ENCODE peak calls at places on chromosome 7, in five cellular contexts. One of them, this sample, is unnamed.

GRCh38 chr7:118478236-118478635 is 253.7 kb downstream of the ANKRD7 start:
- DNase-seq in CD4-positive, alpha-beta T cell: no peak
- DNase-seq in activated CD4-positive, alpha-beta T cell treated with anti-CD3 and anti-CD28 coated beads for 24 hours: no peak
- DNase-seq in activated naive CD8-positive, alpha-beta T cell treated with anti-CD3 and anti-CD28 coated beads for 36 hours: no peak
- DNase-seq in stimulated activated CD4-positive, alpha-beta T cell treated with anti-CD3 and anti-CD28 coated beads, TNF-alpha, amount 100 ng/mL, for 48 hours: no peak
- DNase-seq in this sample: no peak

GRCh38 chr7:87600130-87601124 is at the start of gene ABCB1:
- DNase-seq in activated naive CD8-positive, alpha-beta T cell treated with anti-CD3 and anti-CD28 coated beads for 36 hours: peak; percentile 68
- DNase-seq in activated CD4-positive, alpha-beta T cell treated with anti-CD3 and anti-CD28 coated beads for 24 hours: peak; percentile 24
- DNase-seq in stimulated activated CD4-positive, alpha-beta T cell treated with anti-CD3 and anti-CD28 coated beads, TNF-alpha, amount 100 ng/mL, for 48 hours: peak; percentile 8
- DNase-seq in CD4-positive, alpha-beta T cell: peak; percentile 32
- DNase-seq in this sample: no peak

GRCh38 chr7:40763319-40764287 is 628.8 kb downstream of the SUGCT start:
- DNase-seq in activated naive CD8-positive, alpha-beta T cell treated with anti-CD3 and anti-CD28 coated beads for 36 hours: no peak
- DNase-seq in activated CD4-positive, alpha-beta T cell treated with anti-CD3 and anti-CD28 coated beads for 24 hours: no peak
- DNase-seq in stimulated activated CD4-positive, alpha-beta T cell treated with anti-CD3 and anti-CD28 coated beads, TNF-alpha, amount 100 ng/mL, for 48 hours: no peak
- DNase-seq in CD4-positive, alpha-beta T cell: no peak
- DNase-seq in this sample: no peak

GRCh38 chr7:122887198-122887597 is 938 bp upstream of the CADPS2 start:
- DNase-seq in CD4-positive, alpha-beta T cell: no peak
- DNase-seq in activated naive CD8-positive, alpha-beta T cell treated with anti-CD3 and anti-CD28 coated beads for 36 hours: no peak
- DNase-seq in stimulated activated CD4-positive, alpha-beta T cell treated with anti-CD3 and anti-CD28 coated beads, TNF-alpha, amount 100 ng/mL, for 48 hours: no peak
- DNase-seq in activated CD4-positive, alpha-beta T cell treated with anti-CD3 and anti-CD28 coated beads for 24 hours: no peak
- DNase-seq in this sample: no peak

GRCh38 chr7:133354546-133355324 is 101.9 kb downstream of the EXOC4 start:
- DNase-seq in activated naive CD8-positive, alpha-beta T cell treated with anti-CD3 and anti-CD28 coated beads for 36 hours: no peak
- DNase-seq in CD4-positive, alpha-beta T cell: no peak
- DNase-seq in activated CD4-positive, alpha-beta T cell treated with anti-CD3 and anti-CD28 coated beads for 24 hours: no peak
- DNase-seq in stimulated activated CD4-positive, alpha-beta T cell treated with anti-CD3 and anti-CD28 coated beads, TNF-alpha, amount 100 ng/mL, for 48 hours: no peak
- DNase-seq in this sample: no peak

GRCh38 chr7:113698556-113699220 is 220.1 kb downstream of the PPP1R3A start:
- DNase-seq in CD4-positive, alpha-beta T cell: no peak
- DNase-seq in stimulated activated CD4-positive, alpha-beta T cell treated with anti-CD3 and anti-CD28 coated beads, TNF-alpha, amount 100 ng/mL, for 48 hours: no peak
- DNase-seq in activated naive CD8-positive, alpha-beta T cell treated with anti-CD3 and anti-CD28 coated beads for 36 hours: no peak
- DNase-seq in activated CD4-positive, alpha-beta T cell treated with anti-CD3 and anti-CD28 coated beads for 24 hours: no peak
- DNase-seq in this sample: no peak

GRCh38 chr7:132653364-132653930 is 77.2 kb upstream of the PLXNA4 start:
- DNase-seq in stimulated activated CD4-positive, alpha-beta T cell treated with anti-CD3 and anti-CD28 coated beads, TNF-alpha, amount 100 ng/mL, for 48 hours: no peak
- DNase-seq in activated naive CD8-positive, alpha-beta T cell treated with anti-CD3 and anti-CD28 coated beads for 36 hours: no peak
- DNase-seq in activated CD4-positive, alpha-beta T cell treated with anti-CD3 and anti-CD28 coated beads for 24 hours: no peak
- DNase-seq in CD4-positive, alpha-beta T cell: no peak
- DNase-seq in this sample: no peak

GRCh38 chr7:142608630-142609029 is 140.6 kb upstream of the PRSS1 start:
- DNase-seq in activated naive CD8-positive, alpha-beta T cell treated with anti-CD3 and anti-CD28 coated beads for 36 hours: no peak
- DNase-seq in stimulated activated CD4-positive, alpha-beta T cell treated with anti-CD3 and anti-CD28 coated beads, TNF-alpha, amount 100 ng/mL, for 48 hours: no peak
- DNase-seq in activated CD4-positive, alpha-beta T cell treated with anti-CD3 and anti-CD28 coated beads for 24 hours: no peak
- DNase-seq in CD4-positive, alpha-beta T cell: no peak
- DNase-seq in this sample: no peak

GRCh38 chr7:17640730-17641377 is 299.4 kb downstream of the SNX13 start:
- DNase-seq in CD4-positive, alpha-beta T cell: no peak
- DNase-seq in stimulated activated CD4-positive, alpha-beta T cell treated with anti-CD3 and anti-CD28 coated beads, TNF-alpha, amount 100 ng/mL, for 48 hours: no peak
- DNase-seq in activated CD4-positive, alpha-beta T cell treated with anti-CD3 and anti-CD28 coated beads for 24 hours: peak; percentile 3
- DNase-seq in activated naive CD8-positive, alpha-beta T cell treated with anti-CD3 and anti-CD28 coated beads for 36 hours: no peak
- DNase-seq in this sample: peak; percentile 2

GRCh38 chr7:30731619-30732018 is 20.3 kb upstream of the INMT start:
- DNase-seq in activated CD4-positive, alpha-beta T cell treated with anti-CD3 and anti-CD28 coated beads for 24 hours: no peak
- DNase-seq in activated naive CD8-positive, alpha-beta T cell treated with anti-CD3 and anti-CD28 coated beads for 36 hours: no peak
- DNase-seq in stimulated activated CD4-positive, alpha-beta T cell treated with anti-CD3 and anti-CD28 coated beads, TNF-alpha, amount 100 ng/mL, for 48 hours: no peak
- DNase-seq in CD4-positive, alpha-beta T cell: no peak
- DNase-seq in this sample: no peak

GRCh38 chr7:111018960-111019835 is 71.7 kb upstream of the LRRN3 start:
- DNase-seq in CD4-positive, alpha-beta T cell: no peak
- DNase-seq in activated naive CD8-positive, alpha-beta T cell treated with anti-CD3 and anti-CD28 coated beads for 36 hours: no peak
- DNase-seq in stimulated activated CD4-positive, alpha-beta T cell treated with anti-CD3 and anti-CD28 coated beads, TNF-alpha, amount 100 ng/mL, for 48 hours: no peak
- DNase-seq in activated CD4-positive, alpha-beta T cell treated with anti-CD3 and anti-CD28 coated beads for 24 hours: no peak
- DNase-seq in this sample: no peak

GRCh38 chr7:116173051-116174028 is 37.0 kb upstream of the TES start:
- DNase-seq in activated CD4-positive, alpha-beta T cell treated with anti-CD3 and anti-CD28 coated beads for 24 hours: no peak
- DNase-seq in stimulated activated CD4-positive, alpha-beta T cell treated with anti-CD3 and anti-CD28 coated beads, TNF-alpha, amount 100 ng/mL, for 48 hours: no peak
- DNase-seq in activated naive CD8-positive, alpha-beta T cell treated with anti-CD3 and anti-CD28 coated beads for 36 hours: no peak
- DNase-seq in CD4-positive, alpha-beta T cell: no peak
- DNase-seq in this sample: no peak

GRCh38 chr7:1512781-1513656 is 8.8 kb upstream of the INTS1 start:
- DNase-seq in CD4-positive, alpha-beta T cell: peak; percentile 55
- DNase-seq in stimulated activated CD4-positive, alpha-beta T cell treated with anti-CD3 and anti-CD28 coated beads, TNF-alpha, amount 100 ng/mL, for 48 hours: peak; percentile 27
- DNase-seq in activated CD4-positive, alpha-beta T cell treated with anti-CD3 and anti-CD28 coated beads for 24 hours: no peak
- DNase-seq in activated naive CD8-positive, alpha-beta T cell treated with anti-CD3 and anti-CD28 coated beads for 36 hours: peak; percentile 60
- DNase-seq in this sample: peak; percentile 32

GRCh38 chr7:78346824-78347223 is 548.3 kb downstream of the PHTF2 start:
- DNase-seq in CD4-positive, alpha-beta T cell: no peak
- DNase-seq in activated CD4-positive, alpha-beta T cell treated with anti-CD3 and anti-CD28 coated beads for 24 hours: no peak
- DNase-seq in activated naive CD8-positive, alpha-beta T cell treated with anti-CD3 and anti-CD28 coated beads for 36 hours: no peak
- DNase-seq in stimulated activated CD4-positive, alpha-beta T cell treated with anti-CD3 and anti-CD28 coated beads, TNF-alpha, amount 100 ng/mL, for 48 hours: no peak
- DNase-seq in this sample: no peak

GRCh38 chr7:137480824-137481365 is 137.4 kb upstream of the PTN start:
- DNase-seq in CD4-positive, alpha-beta T cell: no peak
- DNase-seq in activated CD4-positive, alpha-beta T cell treated with anti-CD3 and anti-CD28 coated beads for 24 hours: no peak
- DNase-seq in stimulated activated CD4-positive, alpha-beta T cell treated with anti-CD3 and anti-CD28 coated beads, TNF-alpha, amount 100 ng/mL, for 48 hours: no peak
- DNase-seq in activated naive CD8-positive, alpha-beta T cell treated with anti-CD3 and anti-CD28 coated beads for 36 hours: no peak
- DNase-seq in this sample: no peak

GRCh38 chr7:96548664-96549063 is 161.0 kb downstream of the SEM1 start:
- DNase-seq in activated CD4-positive, alpha-beta T cell treated with anti-CD3 and anti-CD28 coated beads for 24 hours: no peak
- DNase-seq in CD4-positive, alpha-beta T cell: no peak
- DNase-seq in stimulated activated CD4-positive, alpha-beta T cell treated with anti-CD3 and anti-CD28 coated beads, TNF-alpha, amount 100 ng/mL, for 48 hours: no peak
- DNase-seq in activated naive CD8-positive, alpha-beta T cell treated with anti-CD3 and anti-CD28 coated beads for 36 hours: no peak
- DNase-seq in this sample: no peak

GRCh38 chr7:83836028-83836427 is 187.1 kb upstream of the SEMA3E start:
- DNase-seq in activated naive CD8-positive, alpha-beta T cell treated with anti-CD3 and anti-CD28 coated beads for 36 hours: no peak
- DNase-seq in activated CD4-positive, alpha-beta T cell treated with anti-CD3 and anti-CD28 coated beads for 24 hours: no peak
- DNase-seq in CD4-positive, alpha-beta T cell: no peak
- DNase-seq in stimulated activated CD4-positive, alpha-beta T cell treated with anti-CD3 and anti-CD28 coated beads, TNF-alpha, amount 100 ng/mL, for 48 hours: no peak
- DNase-seq in this sample: no peak

GRCh38 chr7:99050971-99051370 is 92.9 kb downstream of the SMURF1 start:
- DNase-seq in activated CD4-positive, alpha-beta T cell treated with anti-CD3 and anti-CD28 coated beads for 24 hours: no peak
- DNase-seq in stimulated activated CD4-positive, alpha-beta T cell treated with anti-CD3 and anti-CD28 coated beads, TNF-alpha, amount 100 ng/mL, for 48 hours: no peak
- DNase-seq in activated naive CD8-positive, alpha-beta T cell treated with anti-CD3 and anti-CD28 coated beads for 36 hours: no peak
- DNase-seq in CD4-positive, alpha-beta T cell: no peak
- DNase-seq in this sample: no peak

GRCh38 chr7:45035909-45036308 is 35.9 kb downstream of the CCM2 start:
- DNase-seq in activated CD4-positive, alpha-beta T cell treated with anti-CD3 and anti-CD28 coated beads for 24 hours: no peak
- DNase-seq in activated naive CD8-positive, alpha-beta T cell treated with anti-CD3 and anti-CD28 coated beads for 36 hours: no peak
- DNase-seq in CD4-positive, alpha-beta T cell: no peak
- DNase-seq in stimulated activated CD4-positive, alpha-beta T cell treated with anti-CD3 and anti-CD28 coated beads, TNF-alpha, amount 100 ng/mL, for 48 hours: no peak
- DNase-seq in this sample: no peak

GRCh38 chr7:21146642-21147423 is 281.1 kb upstream of the SP4 start:
- DNase-seq in stimulated activated CD4-positive, alpha-beta T cell treated with anti-CD3 and anti-CD28 coated beads, TNF-alpha, amount 100 ng/mL, for 48 hours: no peak
- DNase-seq in activated naive CD8-positive, alpha-beta T cell treated with anti-CD3 and anti-CD28 coated beads for 36 hours: no peak
- DNase-seq in CD4-positive, alpha-beta T cell: no peak
- DNase-seq in activated CD4-positive, alpha-beta T cell treated with anti-CD3 and anti-CD28 coated beads for 24 hours: no peak
- DNase-seq in this sample: no peak

GRCh38 chr7:2191026-2191425 is 41.7 kb downstream of the MAD1L1 start:
- DNase-seq in CD4-positive, alpha-beta T cell: no peak
- DNase-seq in activated CD4-positive, alpha-beta T cell treated with anti-CD3 and anti-CD28 coated beads for 24 hours: no peak
- DNase-seq in activated naive CD8-positive, alpha-beta T cell treated with anti-CD3 and anti-CD28 coated beads for 36 hours: no peak
- DNase-seq in stimulated activated CD4-positive, alpha-beta T cell treated with anti-CD3 and anti-CD28 coated beads, TNF-alpha, amount 100 ng/mL, for 48 hours: no peak
- DNase-seq in this sample: no peak

GRCh38 chr7:9822458-9823290 is 1151.0 kb upstream of the PHF14 start:
- DNase-seq in activated CD4-positive, alpha-beta T cell treated with anti-CD3 and anti-CD28 coated beads for 24 hours: no peak
- DNase-seq in activated naive CD8-positive, alpha-beta T cell treated with anti-CD3 and anti-CD28 coated beads for 36 hours: no peak
- DNase-seq in CD4-positive, alpha-beta T cell: no peak
- DNase-seq in stimulated activated CD4-positive, alpha-beta T cell treated with anti-CD3 and anti-CD28 coated beads, TNF-alpha, amount 100 ng/mL, for 48 hours: no peak
- DNase-seq in this sample: no peak

GRCh38 chr7:44415510-44415909 is 74.9 kb downstream of the NUDCD3 start:
- DNase-seq in CD4-positive, alpha-beta T cell: no peak
- DNase-seq in activated naive CD8-positive, alpha-beta T cell treated with anti-CD3 and anti-CD28 coated beads for 36 hours: no peak
- DNase-seq in stimulated activated CD4-positive, alpha-beta T cell treated with anti-CD3 and anti-CD28 coated beads, TNF-alpha, amount 100 ng/mL, for 48 hours: no peak
- DNase-seq in activated CD4-positive, alpha-beta T cell treated with anti-CD3 and anti-CD28 coated beads for 24 hours: no peak
- DNase-seq in this sample: no peak

GRCh38 chr7:124155400-124156022 is 122.6 kb upstream of the TMEM229A start:
- DNase-seq in stimulated activated CD4-positive, alpha-beta T cell treated with anti-CD3 and anti-CD28 coated beads, TNF-alpha, amount 100 ng/mL, for 48 hours: no peak
- DNase-seq in CD4-positive, alpha-beta T cell: no peak
- DNase-seq in activated CD4-positive, alpha-beta T cell treated with anti-CD3 and anti-CD28 coated beads for 24 hours: no peak
- DNase-seq in activated naive CD8-positive, alpha-beta T cell treated with anti-CD3 and anti-CD28 coated beads for 36 hours: no peak
- DNase-seq in this sample: no peak

GRCh38 chr7:158530800-158531609 is 56.6 kb downstream of the PTPRN2 start:
- DNase-seq in CD4-positive, alpha-beta T cell: no peak
- DNase-seq in activated naive CD8-positive, alpha-beta T cell treated with anti-CD3 and anti-CD28 coated beads for 36 hours: no peak
- DNase-seq in activated CD4-positive, alpha-beta T cell treated with anti-CD3 and anti-CD28 coated beads for 24 hours: no peak
- DNase-seq in stimulated activated CD4-positive, alpha-beta T cell treated with anti-CD3 and anti-CD28 coated beads, TNF-alpha, amount 100 ng/mL, for 48 hours: no peak
- DNase-seq in this sample: no peak

GRCh38 chr7:55100172-55100961 is 81.5 kb downstream of the EGFR start:
- DNase-seq in activated naive CD8-positive, alpha-beta T cell treated with anti-CD3 and anti-CD28 coated beads for 36 hours: no peak
- DNase-seq in activated CD4-positive, alpha-beta T cell treated with anti-CD3 and anti-CD28 coated beads for 24 hours: no peak
- DNase-seq in stimulated activated CD4-positive, alpha-beta T cell treated with anti-CD3 and anti-CD28 coated beads, TNF-alpha, amount 100 ng/mL, for 48 hours: no peak
- DNase-seq in CD4-positive, alpha-beta T cell: no peak
- DNase-seq in this sample: no peak

GRCh38 chr7:155652156-155653124 is 8.0 kb downstream of the RBM33 start:
- DNase-seq in activated CD4-positive, alpha-beta T cell treated with anti-CD3 and anti-CD28 coated beads for 24 hours: no peak
- DNase-seq in stimulated activated CD4-positive, alpha-beta T cell treated with anti-CD3 and anti-CD28 coated beads, TNF-alpha, amount 100 ng/mL, for 48 hours: no peak
- DNase-seq in CD4-positive, alpha-beta T cell: no peak
- DNase-seq in activated naive CD8-positive, alpha-beta T cell treated with anti-CD3 and anti-CD28 coated beads for 36 hours: no peak
- DNase-seq in this sample: no peak

GRCh38 chr7:157404002-157404401 is 67.2 kb downstream of the DNAJB6 start:
- DNase-seq in stimulated activated CD4-positive, alpha-beta T cell treated with anti-CD3 and anti-CD28 coated beads, TNF-alpha, amount 100 ng/mL, for 48 hours: no peak
- DNase-seq in CD4-positive, alpha-beta T cell: no peak
- DNase-seq in activated CD4-positive, alpha-beta T cell treated with anti-CD3 and anti-CD28 coated beads for 24 hours: no peak
- DNase-seq in activated naive CD8-positive, alpha-beta T cell treated with anti-CD3 and anti-CD28 coated beads for 36 hours: no peak
- DNase-seq in this sample: no peak

GRCh38 chr7:131424219-131424822 is 96.6 kb downstream of the MKLN1 start:
- DNase-seq in stimulated activated CD4-positive, alpha-beta T cell treated with anti-CD3 and anti-CD28 coated beads, TNF-alpha, amount 100 ng/mL, for 48 hours: no peak
- DNase-seq in activated naive CD8-positive, alpha-beta T cell treated with anti-CD3 and anti-CD28 coated beads for 36 hours: no peak
- DNase-seq in CD4-positive, alpha-beta T cell: no peak
- DNase-seq in activated CD4-positive, alpha-beta T cell treated with anti-CD3 and anti-CD28 coated beads for 24 hours: no peak
- DNase-seq in this sample: no peak

GRCh38 chr7:156131881-156132280 is 319.6 kb upstream of the SHH start:
- DNase-seq in activated naive CD8-positive, alpha-beta T cell treated with anti-CD3 and anti-CD28 coated beads for 36 hours: no peak
- DNase-seq in CD4-positive, alpha-beta T cell: no peak
- DNase-seq in stimulated activated CD4-positive, alpha-beta T cell treated with anti-CD3 and anti-CD28 coated beads, TNF-alpha, amount 100 ng/mL, for 48 hours: no peak
- DNase-seq in activated CD4-positive, alpha-beta T cell treated with anti-CD3 and anti-CD28 coated beads for 24 hours: no peak
- DNase-seq in this sample: no peak

GRCh38 chr7:86949779-86950260 is 109.6 kb downstream of the ELAPOR2 start:
- DNase-seq in CD4-positive, alpha-beta T cell: no peak
- DNase-seq in stimulated activated CD4-positive, alpha-beta T cell treated with anti-CD3 and anti-CD28 coated beads, TNF-alpha, amount 100 ng/mL, for 48 hours: no peak
- DNase-seq in activated naive CD8-positive, alpha-beta T cell treated with anti-CD3 and anti-CD28 coated beads for 36 hours: no peak
- DNase-seq in activated CD4-positive, alpha-beta T cell treated with anti-CD3 and anti-CD28 coated beads for 24 hours: no peak
- DNase-seq in this sample: no peak

GRCh38 chr7:5359344-5359743 is 64.3 kb downstream of the TNRC18 start:
- DNase-seq in CD4-positive, alpha-beta T cell: no peak
- DNase-seq in activated CD4-positive, alpha-beta T cell treated with anti-CD3 and anti-CD28 coated beads for 24 hours: no peak
- DNase-seq in activated naive CD8-positive, alpha-beta T cell treated with anti-CD3 and anti-CD28 coated beads for 36 hours: no peak
- DNase-seq in stimulated activated CD4-positive, alpha-beta T cell treated with anti-CD3 and anti-CD28 coated beads, TNF-alpha, amount 100 ng/mL, for 48 hours: no peak
- DNase-seq in this sample: no peak

GRCh38 chr7:30796105-30796869 is 25.1 kb downstream of the MINDY4 start:
- DNase-seq in CD4-positive, alpha-beta T cell: no peak
- DNase-seq in activated CD4-positive, alpha-beta T cell treated with anti-CD3 and anti-CD28 coated beads for 24 hours: no peak
- DNase-seq in stimulated activated CD4-positive, alpha-beta T cell treated with anti-CD3 and anti-CD28 coated beads, TNF-alpha, amount 100 ng/mL, for 48 hours: no peak
- DNase-seq in activated naive CD8-positive, alpha-beta T cell treated with anti-CD3 and anti-CD28 coated beads for 36 hours: no peak
- DNase-seq in this sample: no peak

GRCh38 chr7:41315764-41316163 is 387.1 kb downstream of the INHBA start:
- DNase-seq in CD4-positive, alpha-beta T cell: no peak
- DNase-seq in activated CD4-positive, alpha-beta T cell treated with anti-CD3 and anti-CD28 coated beads for 24 hours: no peak
- DNase-seq in stimulated activated CD4-positive, alpha-beta T cell treated with anti-CD3 and anti-CD28 coated beads, TNF-alpha, amount 100 ng/mL, for 48 hours: no peak
- DNase-seq in activated naive CD8-positive, alpha-beta T cell treated with anti-CD3 and anti-CD28 coated beads for 36 hours: no peak
- DNase-seq in this sample: no peak

GRCh38 chr7:143492043-143492471 is 14.4 kb downstream of the TAS2R41 start:
- DNase-seq in activated CD4-positive, alpha-beta T cell treated with anti-CD3 and anti-CD28 coated beads for 24 hours: no peak
- DNase-seq in CD4-positive, alpha-beta T cell: no peak
- DNase-seq in stimulated activated CD4-positive, alpha-beta T cell treated with anti-CD3 and anti-CD28 coated beads, TNF-alpha, amount 100 ng/mL, for 48 hours: no peak
- DNase-seq in activated naive CD8-positive, alpha-beta T cell treated with anti-CD3 and anti-CD28 coated beads for 36 hours: no peak
- DNase-seq in this sample: no peak

GRCh38 chr7:130324270-130324669 is 20.3 kb upstream of the CPA5 start:
- DNase-seq in stimulated activated CD4-positive, alpha-beta T cell treated with anti-CD3 and anti-CD28 coated beads, TNF-alpha, amount 100 ng/mL, for 48 hours: no peak
- DNase-seq in activated CD4-positive, alpha-beta T cell treated with anti-CD3 and anti-CD28 coated beads for 24 hours: no peak
- DNase-seq in CD4-positive, alpha-beta T cell: no peak
- DNase-seq in activated naive CD8-positive, alpha-beta T cell treated with anti-CD3 and anti-CD28 coated beads for 36 hours: no peak
- DNase-seq in this sample: no peak

GRCh38 chr7:22675436-22675835 is 51.6 kb upstream of the IL6 start:
- DNase-seq in stimulated activated CD4-positive, alpha-beta T cell treated with anti-CD3 and anti-CD28 coated beads, TNF-alpha, amount 100 ng/mL, for 48 hours: no peak
- DNase-seq in activated CD4-positive, alpha-beta T cell treated with anti-CD3 and anti-CD28 coated beads for 24 hours: no peak
- DNase-seq in CD4-positive, alpha-beta T cell: no peak
- DNase-seq in activated naive CD8-positive, alpha-beta T cell treated with anti-CD3 and anti-CD28 coated beads for 36 hours: no peak
- DNase-seq in this sample: no peak

This sample was measured in GM18507.